ENCODE peak calls at places on chromosomes 6 and 20, in six cellular contexts. W is bronchial epithelial cell, J is transverse colon, I is astrocyte of the spinal cord, Z is cardiac fibroblast, T is HFF-Myc. K is an unnamed sample.

GRCh38 chr6:114906096-114906495 is 563.3 kb upstream of the HS3ST5 start:
- DNase-seq in Z (no peak), T (no peak), I (no peak), J (no peak), W (no peak), K (no peak)

GRCh38 chr6:53432318-53433161 is 83.8 kb upstream of the ELOVL5 start:
- DNase-seq in T (no peak), I (peak), J (no peak), Z (peak), W (peak), K (no peak)

GRCh38 chr6:87105823-87106222 is 10.9 kb upstream of the CGA start:
- DNase-seq in Z (peak), I (peak), W (no peak), J (no peak), T (no peak), K (peak)

GRCh38 chr6:119446623-119447008 is 97.1 kb upstream of the MAN1A1 start:
- DNase-seq in W (peak), T (no peak), Z (peak), I (peak), J (peak), K (peak)

GRCh38 chr20:45727044-45727443 is 4.9 kb downstream of the SPINT4 start:
- DNase-seq in T (no peak), Z (peak), J (no peak), I (no peak), W (no peak), K (no peak)

GRCh38 chr6:135506270-135506997 is 8.9 kb upstream of the AHI1 start:
- DNase-seq in J (no peak), T (peak), Z (peak), W (peak), I (peak), K (no peak)

GRCh38 chr6:137222376-137222775 is 3.2 kb upstream of the IFNGR1 start:
- DNase-seq in W (no peak), T (no peak), J (no peak), Z (peak), I (no peak), K (no peak)

GRCh38 chr6:103783344-103783743 is 1076.4 kb downstream of the HACE1 start:
- DNase-seq in W (no peak), Z (no peak), J (no peak), T (no peak), I (no peak), K (no peak)

GRCh38 chr20:45444050-45444449 is 25.5 kb upstream of the WFDC2 start:
- DNase-seq in I (no peak), J (no peak), W (no peak), T (no peak), Z (no peak), K (no peak)

GRCh38 chr20:63706027-63706695 is 1.6 kb downstream of the ARFRP1 start:
- DNase-seq in I (no peak), Z (no peak), T (no peak), J (peak), W (no peak), K (no peak)

GRCh38 chr6:26183581-26184408 is 96.6 kb downstream of the HFE start:
- DNase-seq in W (peak), J (peak), T (peak), Z (peak), I (peak), K (no peak)

GRCh38 chr20:44861547-44862006 is 23.9 kb upstream of the YWHAB start:
- DNase-seq in W (peak), J (no peak), T (peak), Z (peak), I (peak), K (peak)

GRCh38 chr6:137977814-137978213 is 110.8 kb downstream of the TNFAIP3 start:
- DNase-seq in I (no peak), T (no peak), J (no peak), W (no peak), Z (no peak), K (no peak)

DNA sequence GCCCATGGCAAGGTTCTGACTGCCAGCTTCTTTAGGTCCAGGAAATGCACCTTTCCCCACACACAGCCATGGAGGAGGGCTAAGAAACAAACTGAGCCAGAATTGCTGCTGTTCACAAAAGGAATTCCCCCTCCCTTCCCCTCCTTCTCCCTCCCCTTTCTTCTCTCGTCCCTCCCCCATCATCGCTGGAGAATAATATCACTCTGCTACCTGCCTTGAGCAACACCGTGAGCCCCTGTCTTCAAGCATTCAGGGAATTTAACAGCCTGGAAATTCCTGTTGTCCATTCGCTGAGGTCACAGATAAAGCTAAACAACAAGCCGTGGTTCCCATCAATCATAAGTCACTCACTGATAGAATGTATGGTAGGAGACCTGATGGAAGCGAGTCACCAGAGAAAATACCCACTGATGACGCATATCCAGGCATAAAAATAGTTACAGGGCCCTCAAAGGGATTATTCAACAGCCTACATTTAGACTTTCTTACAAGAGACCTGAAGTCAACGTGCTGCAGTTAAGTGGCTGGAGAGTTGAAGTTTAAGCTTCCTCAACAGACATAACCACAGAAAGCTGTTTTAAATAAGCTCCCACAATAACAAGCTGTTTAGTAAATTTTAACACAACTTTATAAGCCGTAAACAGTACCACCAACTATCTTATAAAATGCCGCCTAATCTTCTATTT is 59.7 kb downstream of the HIVEP2 start:
- DNase-seq in T (peak), W (peak), Z (peak), I (peak), J (peak), K (peak)
- H3K4me3 ChIP-seq in T (peak), W (peak), Z (peak), I (peak), J (peak), K (peak)

GRCh38 chr20:57498425-57499400 is 26.2 kb downstream of the CTCFL start:
- DNase-seq in J (no peak), W (peak), T (no peak), Z (peak), I (peak), K (no peak)
- TF ChIP-seq CTCF in J (no peak), W (peak), T (peak), Z (peak), I (peak), K (peak)

DNA sequence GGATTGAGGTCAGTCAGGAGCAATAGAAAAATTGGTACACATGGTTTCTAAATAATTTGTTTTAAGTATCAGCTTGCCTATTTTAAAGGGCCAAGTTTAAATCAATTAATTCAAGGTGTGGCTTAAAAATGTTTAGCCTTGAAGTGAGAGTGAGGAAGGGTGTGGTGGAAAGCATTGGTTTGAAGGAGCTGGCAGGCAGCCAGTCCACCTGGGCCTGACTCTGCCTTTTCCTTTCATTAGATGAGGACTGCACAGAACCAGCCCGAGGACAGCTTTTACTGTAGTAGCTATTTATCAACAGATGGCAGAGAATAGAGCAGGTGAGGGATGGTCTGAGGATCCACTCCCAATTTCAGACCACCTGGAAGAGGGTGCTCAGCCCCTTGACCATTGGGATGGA is 42.4 kb downstream of the DHX35 start:
- DNase-seq in I (no peak), T (no peak), W (peak), Z (no peak), J (peak), K (no peak)
- H3K4me3 ChIP-seq in I (no peak), T (no peak), W (no peak), Z (no peak), J (no peak), K (no peak)

DNA sequence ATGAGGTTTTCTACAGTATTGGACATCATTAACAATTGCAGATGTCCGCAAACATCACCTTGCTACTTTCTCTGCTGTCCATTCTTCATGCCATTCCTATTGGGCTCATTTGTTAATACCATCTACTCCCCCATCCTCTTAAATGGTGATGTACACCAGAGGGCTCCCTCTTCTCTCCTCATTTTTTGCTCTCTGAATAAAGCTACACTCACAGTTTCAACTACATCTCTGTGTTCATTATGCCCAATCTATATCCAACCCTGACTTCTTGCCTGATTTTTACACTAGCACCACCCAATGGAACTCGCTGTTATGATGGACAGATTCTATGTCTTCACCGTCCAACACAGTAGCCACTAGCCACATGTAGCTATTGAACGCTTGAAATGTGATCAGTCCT is 288.1 kb upstream of the ID4 start:
- DNase-seq in Z (peak), I (no peak), J (no peak), W (no peak), T (no peak), K (no peak)
- TF ChIP-seq CTCF in Z (no peak), I (peak), J (no peak), W (no peak), T (no peak), K (no peak)

GRCh38 chr6:149054559-149055194 is 262.8 kb upstream of the TAB2 start:
- DNase-seq in W (no peak), J (no peak), Z (no peak), I (no peak), T (no peak), K (no peak)

GRCh38 chr6:149055195-149055899 is 262.2 kb upstream of the TAB2 start:
- DNase-seq in I (no peak), T (no peak), Z (no peak), J (no peak), W (no peak), K (no peak)

GRCh38 chr6:149059557-149059956 is 258.0 kb upstream of the TAB2 start:
- DNase-seq in T (no peak), I (no peak), Z (no peak), W (no peak), J (no peak), K (no peak)

GRCh38 chr6:149057464-149057840 is 260.1 kb upstream of the TAB2 start:
- DNase-seq in Z (no peak), J (no peak), W (no peak), I (no peak), T (no peak), K (no peak)

GRCh38 chr6:149056777-149057463 is 260.6 kb upstream of the TAB2 start:
- DNase-seq in W (no peak), J (no peak), T (no peak), I (no peak), Z (no peak), K (no peak)
- H3K4me3 ChIP-seq in W (no peak), J (no peak), T (no peak), I (no peak), Z (no peak), K (no peak)

GRCh38 chr20:4227085-4227821 is 211.9 kb upstream of the RNF24 start:
- DNase-seq in I (peak), J (no peak), Z (peak), T (no peak), W (peak), K (no peak)
- TF ChIP-seq CTCF in I (peak), J (peak), Z (peak), T (peak), W (peak), K (peak)

DNA sequence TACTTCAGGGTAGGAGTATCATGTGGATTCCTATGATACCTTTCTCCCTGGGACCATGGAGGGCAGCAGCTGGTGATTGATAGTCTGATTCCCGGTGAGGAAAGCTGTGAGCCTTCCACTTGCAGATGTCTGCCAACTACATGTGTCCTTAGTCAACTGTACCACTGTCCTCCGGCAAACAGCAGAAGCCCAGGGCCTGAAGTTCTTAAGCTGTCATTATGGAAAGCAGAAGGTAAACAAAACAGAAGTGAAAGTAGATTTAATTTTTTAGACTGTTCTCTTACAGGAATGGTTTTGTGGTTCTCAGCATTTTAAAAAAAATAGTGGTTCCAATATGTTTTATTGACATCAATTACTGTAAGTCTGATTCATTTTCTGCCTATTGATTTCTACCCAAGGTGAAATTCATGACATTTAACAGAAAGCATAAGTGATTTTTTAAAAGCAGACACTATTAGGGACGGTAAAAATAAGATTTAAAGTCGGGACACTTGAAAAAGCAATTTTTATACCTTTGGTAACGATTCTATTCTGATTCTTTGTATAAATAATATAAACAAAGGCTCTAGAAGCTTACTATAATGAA is 36.6 kb downstream of the PTPN1 start:
- DNase-seq in I (no peak), Z (no peak), J (peak), W (no peak), T (no peak), K (no peak)
- H3K4me3 ChIP-seq in I (no peak), Z (no peak), J (no peak), W (no peak), T (no peak), K (no peak)

GRCh38 chr20:62663484-62664315 is 21.4 kb downstream of the SLCO4A1 start:
- DNase-seq in W (no peak), J (no peak), T (no peak), I (no peak), Z (no peak), K (no peak)
- TF ChIP-seq CTCF in W (no peak), J (no peak), T (no peak), I (no peak), Z (no peak), K (no peak)

K was measured in AG04449.